ENCODE peak calls at places on chromosomes 11 and 22, in eight cellular contexts. I, P, C, X, A, D, G and E are unnamed samples.

GRCh38 chr11:135033545-135033944 is 621.5 kb upstream of the B3GAT1 start:
- DNase-seq in I (no peak), P (no peak), C (no peak), X (peak), A (no peak), D (no peak), G (no peak), E (peak)

GRCh38 chr22:47474464-47474863 is 712.0 kb downstream of the TBC1D22A start:
- DNase-seq in I (no peak), P (no peak), C (no peak), X (no peak), A (no peak), D (no peak), G (no peak), E (peak)

GRCh38 chr11:134346101-134346975 is 14.6 kb downstream of the GLB1L2 start:
- DNase-seq in I (no peak), P (no peak), C (no peak), X (no peak), A (no peak), D (peak), G (no peak), E (peak)

GRCh38 chr11:111010391-111011354 is 234.9 kb upstream of the POU2AF2 start:
- DNase-seq in I (no peak), P (no peak), C (no peak), X (no peak), A (no peak), D (no peak), G (no peak), E (no peak)

GRCh38 chr11:72700026-72700610 is 25.9 kb upstream of the PDE2A start:
- DNase-seq in I (no peak), P (no peak), C (no peak), X (no peak), A (peak), D (no peak), G (no peak), E (no peak)

GRCh38 chr11:63768232-63769043 is at the start of gene ZFTA:
- DNase-seq in I (peak), P (peak), C (no peak), X (peak), A (peak), D (peak), G (peak), E (peak)

GRCh38 chr11:102716527-102716926 is 8.2 kb downstream of the MMP8 start:
- DNase-seq in I (no peak), P (no peak), C (no peak), X (no peak), A (no peak), D (no peak), G (no peak), E (no peak)

GRCh38 chr22:47750086-47750485 is 987.6 kb downstream of the TBC1D22A start:
- DNase-seq in I (no peak), P (no peak), C (no peak), X (no peak), A (no peak), D (no peak), G (no peak), E (no peak)

GRCh38 chr11:67369801-67370284 is 3.6 kb downstream of the CLCF1 start:
- DNase-seq in I (no peak), P (no peak), C (no peak), X (no peak), A (no peak), D (no peak), G (no peak), E (peak)

GRCh38 chr11:106520146-106520912 is 442.9 kb downstream of the AASDHPPT start:
- DNase-seq in I (no peak), P (no peak), C (no peak), X (no peak), A (no peak), D (no peak), G (no peak), E (no peak)

GRCh38 chr11:2990617-2991476 is 1.3 kb downstream of the NAP1L4 start:
- DNase-seq in I (peak), P (no peak), C (no peak), X (no peak), A (peak), D (peak), G (peak), E (no peak)

GRCh38 chr11:121757480-121758125 is 304.8 kb upstream of the SORL1-AS1 start:
- DNase-seq in I (no peak), P (no peak), C (no peak), X (no peak), A (no peak), D (no peak), G (no peak), E (peak)

GRCh38 chr22:19958083-19959042 is 16.7 kb upstream of the TXNRD2 start:
- DNase-seq in I (no peak), P (no peak), C (no peak), X (no peak), A (no peak), D (no peak), G (no peak), E (peak)

GRCh38 chr11:64185323-64186204 is at the start of gene STIP1:
- DNase-seq in I (peak), P (peak), C (peak), X (peak), A (peak), D (peak), G (peak), E (peak)

GRCh38 chr22:42777126-42777525 is 56.5 kb upstream of the A4GALT start:
- DNase-seq in I (no peak), P (no peak), C (no peak), X (no peak), A (no peak), D (no peak), G (no peak), E (no peak)

GRCh38 chr11:47850337-47850736 is 2.2 kb upstream of the NUP160 start:
- DNase-seq in I (no peak), P (no peak), C (no peak), X (no peak), A (no peak), D (no peak), G (no peak), E (no peak)

GRCh38 chr11:105208038-105208437 is 68.5 kb upstream of the CARD18 start:
- DNase-seq in I (no peak), P (no peak), C (no peak), X (no peak), A (no peak), D (no peak), G (no peak), E (no peak)

GRCh38 chr11:106159846-106160245 is 82.4 kb downstream of the AASDHPPT start:
- DNase-seq in I (no peak), P (no peak), C (no peak), X (no peak), A (no peak), D (no peak), G (no peak), E (no peak)